ENCODE peak calls at places on chromosomes 6 and 20, in six cellular contexts. R, S, Y, W, X and O are unnamed samples.

GRCh38 chr6:169328112-169328801 is 74.6 kb upstream of the THBS2 start:
- DNase-seq in R (no peak), S (no peak), Y (no peak), W (no peak), X (no peak), O (no peak)

GRCh38 chr6:26003102-26003694 is 40.6 kb downstream of the TRIM38 start:
- DNase-seq in R (no peak), S (peak; percentile 61), Y (no peak), W (peak; percentile 68), X (no peak), O (no peak)

GRCh38 chr20:58569211-58570125 is 54.3 kb upstream of the APCDD1L start:
- DNase-seq in R (no peak), S (no peak), Y (no peak), W (no peak), X (peak; percentile 42), O (no peak)

GRCh38 chr20:51176846-51177245 is 153.9 kb upstream of the KCNG1 start:
- DNase-seq in R (no peak), S (no peak), Y (no peak), W (no peak), X (no peak), O (no peak)

GRCh38 chr6:31400467-31401289 is 2.7 kb upstream of the MICA start:
- DNase-seq in R (peak; percentile 87), S (peak; percentile 87), Y (peak; percentile 38), W (peak; percentile 88), X (peak; percentile 96), O (peak; percentile 71)

GRCh38 chr20:17568972-17569471 is 853 bp upstream of the DSTN start:
- DNase-seq in R (peak; percentile 95), S (peak; percentile 31), Y (peak; percentile 75), W (peak; percentile 90), X (peak; percentile 83), O (peak; percentile 96)

GRCh38 chr6:20876016-20876415 is 341.8 kb downstream of the CDKAL1 start:
- DNase-seq in R (no peak), S (no peak), Y (no peak), W (no peak), X (no peak), O (no peak)

GRCh38 chr6:19692506-19693298 is 144.5 kb upstream of the ID4 start:
- DNase-seq in R (no peak), S (no peak), Y (no peak), W (no peak), X (no peak), O (no peak)

GRCh38 chr20:13009682-13010406 is 1.1 kb downstream of the SPTLC3 start:
- DNase-seq in R (no peak), S (no peak), Y (no peak), W (peak; percentile 30), X (no peak), O (peak; percentile 50)

GRCh38 chr20:38173237-38174156 is 8.4 kb upstream of the TGM2 start:
- DNase-seq in R (no peak), S (no peak), Y (no peak), W (no peak), X (no peak), O (no peak)

GRCh38 chr6:129853996-129854711 is 7.0 kb downstream of the TMEM244 start:
- DNase-seq in R (no peak), S (no peak), Y (no peak), W (no peak), X (no peak), O (no peak)

GRCh38 chr6:121879149-121879548 is 443.7 kb downstream of the GJA1 start:
- DNase-seq in R (no peak), S (no peak), Y (no peak), W (no peak), X (no peak), O (no peak)

GRCh38 chr6:77034161-77034560 is 429.1 kb downstream of the HTR1B start:
- DNase-seq in R (no peak), S (no peak), Y (no peak), W (no peak), X (no peak), O (no peak)

GRCh38 chr20:40562031-40562430 is 127.0 kb downstream of the MAFB start:
- DNase-seq in R (no peak), S (no peak), Y (no peak), W (peak; percentile 19), X (no peak), O (no peak)

GRCh38 chr6:45710304-45710821 is 305.3 kb downstream of the CLIC5 start:
- DNase-seq in R (no peak), S (peak; percentile 45), Y (no peak), W (peak; percentile 74), X (no peak), O (no peak)

GRCh38 chr6:168837231-168837903 is 396.4 kb downstream of the SMOC2 start:
- DNase-seq in R (no peak), S (no peak), Y (no peak), W (no peak), X (no peak), O (no peak)

GRCh38 chr20:8562356-8562755 is 430.3 kb downstream of the PLCB1 start:
- DNase-seq in R (no peak), S (no peak), Y (no peak), W (no peak), X (no peak), O (no peak)

GRCh38 chr6:165728196-165728595 is 65.2 kb upstream of the PDE10A start:
- DNase-seq in R (no peak), S (no peak), Y (no peak), W (no peak), X (no peak), O (no peak)

GRCh38 chr20:40262219-40262618 is 426.8 kb downstream of the MAFB start:
- DNase-seq in R (no peak), S (no peak), Y (no peak), W (no peak), X (no peak), O (no peak)

GRCh38 chr6:90000864-90001731 is 106.8 kb downstream of the GJA10 start:
- DNase-seq in R (no peak), S (no peak), Y (no peak), W (peak; percentile 20), X (no peak), O (no peak)

GRCh38 chr20:44643596-44644383 is 7.7 kb downstream of the ADA start:
- DNase-seq in R (peak; percentile 86), S (peak; percentile 66), Y (no peak), W (peak; percentile 51), X (peak; percentile 84), O (no peak)

DNA sequence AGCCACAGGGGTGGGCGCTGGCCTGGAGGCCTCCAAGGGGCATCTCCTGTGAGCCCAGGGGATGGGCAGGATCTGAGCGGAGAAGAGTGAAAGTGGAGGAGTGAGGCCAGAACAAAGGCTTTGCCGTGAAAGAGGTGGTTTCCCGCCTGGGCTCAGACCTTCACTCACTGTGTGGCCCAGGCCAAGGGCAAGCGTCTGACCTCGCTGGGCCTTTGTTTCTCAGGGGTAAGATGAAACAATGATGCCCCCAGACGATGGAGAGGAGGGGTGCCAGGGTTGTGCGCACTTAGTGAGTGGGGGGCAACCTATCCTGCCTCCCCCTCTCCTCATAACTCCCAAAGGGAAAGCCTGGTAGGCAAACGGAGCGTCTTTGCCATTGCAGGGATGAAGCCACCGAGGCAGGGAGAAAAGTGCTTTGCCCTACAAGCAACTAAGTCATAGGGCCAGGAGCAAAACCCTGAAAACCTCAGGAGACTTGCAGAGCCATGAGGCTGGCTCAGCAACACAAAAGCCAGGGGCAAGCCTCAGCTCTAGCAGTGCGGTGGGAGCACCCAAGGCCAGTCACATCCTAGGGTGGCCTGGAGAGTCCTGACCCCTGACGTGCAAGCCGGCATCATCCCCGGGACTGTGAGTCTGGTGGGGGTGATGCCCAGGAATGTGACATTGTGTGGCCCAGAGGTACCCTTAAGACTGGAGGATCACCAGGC is 903 bp upstream of the STMN3 start:
- DNase-seq in R (no peak), S (no peak), Y (no peak), W (no peak), X (peak; percentile 61), O (no peak)
- H3K4me3 ChIP-seq in R (peak overlapping the region; percentile 79), S (peak overlapping the region; percentile 60), Y (no peak overlapping the region), W (no peak overlapping the region), X (peak overlapping the region; percentile 33), O (peak overlapping the region; percentile 85)

DNA sequence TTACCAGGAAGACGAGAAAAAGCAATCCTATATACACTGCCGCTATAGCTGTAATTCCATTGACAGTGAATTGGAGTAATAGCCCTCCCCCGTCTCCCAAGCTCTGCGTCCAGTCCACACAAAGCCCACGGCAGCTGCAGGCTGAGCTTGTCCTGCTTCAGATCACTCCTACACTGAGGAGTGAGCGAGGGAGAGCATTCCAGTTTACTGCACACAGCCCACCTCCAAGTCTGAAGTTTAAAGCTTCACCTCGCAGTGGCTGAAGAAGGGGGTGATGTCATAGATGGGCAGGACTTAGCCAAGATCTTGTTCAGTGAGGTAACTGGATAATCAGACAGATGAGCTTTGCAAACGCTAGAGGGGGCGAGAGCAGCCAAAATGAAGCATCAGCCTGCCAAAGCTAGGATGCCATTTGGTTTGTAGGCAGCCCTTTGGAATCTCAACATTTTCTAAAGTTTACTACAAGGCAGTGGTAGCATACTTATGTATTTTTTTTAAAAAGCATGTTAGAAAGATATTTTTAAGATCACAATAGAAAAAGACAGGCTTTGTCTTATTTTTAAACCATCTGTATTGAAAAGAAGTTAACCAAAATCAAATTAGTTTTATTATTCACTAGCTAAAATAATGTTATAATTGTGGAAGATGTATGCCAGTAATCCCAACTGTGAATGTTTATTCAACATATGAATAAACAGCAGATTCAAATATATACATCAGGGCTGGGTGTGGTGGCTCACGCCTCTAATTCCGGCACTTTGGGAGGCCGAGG is at the start of gene FLRT3:
- DNase-seq in R (peak; percentile 64), S (no peak), Y (peak; percentile 53), W (peak; percentile 79), X (no peak), O (peak; percentile 88)
- TF ChIP-seq POLR2A in R (no peak), S (peak; percentile 96), Y (peak; percentile 34), W (peak; percentile 73), X (no peak), O (no peak)

GRCh38 chr6:2164481-2164880 is 80.9 kb downstream of the GMDS start:
- DNase-seq in R (no peak), S (no peak), Y (no peak), W (no peak), X (no peak), O (no peak)

GRCh38 chr6:2166717-2167116 is 78.7 kb downstream of the GMDS start:
- DNase-seq in R (no peak), S (no peak), Y (no peak), W (peak; percentile 37), X (no peak), O (no peak)

GRCh38 chr6:2162089-2162465 is 83.3 kb downstream of the GMDS start:
- DNase-seq in R (no peak), S (no peak), Y (no peak), W (no peak), X (no peak), O (no peak)

GRCh38 chr6:2168480-2168879 is 76.9 kb downstream of the GMDS start:
- DNase-seq in R (no peak), S (no peak), Y (no peak), W (no peak), X (no peak), O (no peak)

GRCh38 chr6:2165216-2165725 is 80.1 kb downstream of the GMDS start:
- DNase-seq in R (no peak), S (no peak), Y (no peak), W (no peak), X (no peak), O (no peak)
- H3K4me1 ChIP-seq in R (peaks cover 7% of the 10 kb centered on the region), S (no peaks in the 10 kb centered on the region), Y (no peaks in the 10 kb centered on the region), W (peaks cover 5% of the 10 kb centered on the region), X (peaks cover 10% of the 10 kb centered on the region), O (no peaks in the 10 kb centered on the region)

DNA sequence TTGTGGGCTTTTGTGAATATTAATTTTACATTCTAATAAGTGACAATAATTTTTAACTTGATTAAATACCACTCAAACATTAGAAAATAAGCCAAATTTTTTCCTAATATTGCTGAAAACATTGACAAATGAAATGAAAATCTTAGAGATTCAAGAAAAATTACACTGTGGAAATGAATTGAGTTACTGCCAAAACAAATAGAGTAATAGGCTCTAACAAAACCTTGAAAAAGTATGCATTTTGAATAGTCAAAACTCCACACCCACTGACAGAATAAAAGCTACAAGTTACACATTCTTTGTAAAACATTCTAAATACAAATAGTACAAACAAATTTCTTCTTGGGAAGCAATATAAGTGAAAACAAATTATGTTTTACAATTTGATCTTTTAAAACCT is 5.9 kb downstream of the TBX18 start:
- DNase-seq in R (no peak), S (no peak), Y (no peak), W (no peak), X (no peak), O (no peak)
- H3K4me3 ChIP-seq in R (no peak overlapping the region), S (no peak overlapping the region), Y (no peak overlapping the region), W (no peak overlapping the region), X (no peak overlapping the region), O (no peak overlapping the region)